ENCODE peak calls at places on chromosomes 4 and X, in nine cellular contexts. One of them, this sample, is unnamed.

GRCh38 chr4:185998791-185999190 is 70.2 kb upstream of the TLR3 start:
- DNase-seq in CD4-positive, CD25-positive, alpha-beta regulatory T cell: no peak
- DNase-seq in esophagus muscularis mucosa: no peak
- DNase-seq in stimulated activated naive CD8-positive, alpha-beta T cell treated with anti-CD3 and anti-CD28 coated beads, Interleukin-15, Interleukin-2, amounts not matched to agents 100 U/mL and 50 U/mL, for 24 hours: no peak
- DNase-seq in central memory CD4-positive, alpha-beta T cell: no peak
- DNase-seq in lung: no peak
- DNase-seq in astrocyte: peak
- DNase-seq in T47D: no peak
- DNase-seq in cardiac muscle cell: no peak
- DNase-seq in this sample: no peak

GRCh38 chr4:148004228-148004813 is 272.4 kb downstream of the ARHGAP10 start:
- DNase-seq in CD4-positive, CD25-positive, alpha-beta regulatory T cell: no peak
- DNase-seq in esophagus muscularis mucosa: no peak
- DNase-seq in stimulated activated naive CD8-positive, alpha-beta T cell treated with anti-CD3 and anti-CD28 coated beads, Interleukin-15, Interleukin-2, amounts not matched to agents 100 U/mL and 50 U/mL, for 24 hours: no peak
- DNase-seq in central memory CD4-positive, alpha-beta T cell: no peak
- DNase-seq in lung: no peak
- DNase-seq in astrocyte: peak
- DNase-seq in T47D: no peak
- DNase-seq in cardiac muscle cell: no peak
- DNase-seq in this sample: no peak

GRCh38 chr4:121574618-121575017 is 122.2 kb downstream of the ANXA5 start:
- DNase-seq in CD4-positive, CD25-positive, alpha-beta regulatory T cell: no peak
- DNase-seq in esophagus muscularis mucosa: no peak
- DNase-seq in stimulated activated naive CD8-positive, alpha-beta T cell treated with anti-CD3 and anti-CD28 coated beads, Interleukin-15, Interleukin-2, amounts not matched to agents 100 U/mL and 50 U/mL, for 24 hours: no peak
- DNase-seq in central memory CD4-positive, alpha-beta T cell: no peak
- DNase-seq in lung: no peak
- DNase-seq in astrocyte: no peak
- DNase-seq in T47D: no peak
- DNase-seq in cardiac muscle cell: no peak
- DNase-seq in this sample: no peak

GRCh38 chr4:41256131-41256739 is 493 bp upstream of the UCHL1 start:
- DNase-seq in CD4-positive, CD25-positive, alpha-beta regulatory T cell: no peak
- DNase-seq in esophagus muscularis mucosa: no peak
- DNase-seq in stimulated activated naive CD8-positive, alpha-beta T cell treated with anti-CD3 and anti-CD28 coated beads, Interleukin-15, Interleukin-2, amounts not matched to agents 100 U/mL and 50 U/mL, for 24 hours: no peak
- DNase-seq in central memory CD4-positive, alpha-beta T cell: no peak
- DNase-seq in lung: no peak
- DNase-seq in astrocyte: peak
- DNase-seq in T47D: no peak
- DNase-seq in cardiac muscle cell: peak
- DNase-seq in this sample: no peak

GRCh38 chr4:24770111-24770584 is 25.2 kb upstream of the SOD3 start:
- DNase-seq in CD4-positive, CD25-positive, alpha-beta regulatory T cell: no peak
- DNase-seq in esophagus muscularis mucosa: peak
- DNase-seq in stimulated activated naive CD8-positive, alpha-beta T cell treated with anti-CD3 and anti-CD28 coated beads, Interleukin-15, Interleukin-2, amounts not matched to agents 100 U/mL and 50 U/mL, for 24 hours: peak
- DNase-seq in central memory CD4-positive, alpha-beta T cell: no peak
- DNase-seq in lung: no peak
- DNase-seq in astrocyte: peak
- DNase-seq in T47D: no peak
- DNase-seq in cardiac muscle cell: peak
- DNase-seq in this sample: peak

GRCh38 chr4:148686449-148686848 is 244.2 kb upstream of the NR3C2 start:
- DNase-seq in CD4-positive, CD25-positive, alpha-beta regulatory T cell: no peak
- DNase-seq in esophagus muscularis mucosa: no peak
- DNase-seq in stimulated activated naive CD8-positive, alpha-beta T cell treated with anti-CD3 and anti-CD28 coated beads, Interleukin-15, Interleukin-2, amounts not matched to agents 100 U/mL and 50 U/mL, for 24 hours: no peak
- DNase-seq in central memory CD4-positive, alpha-beta T cell: no peak
- DNase-seq in lung: no peak
- DNase-seq in astrocyte: no peak
- DNase-seq in T47D: no peak
- DNase-seq in cardiac muscle cell: no peak
- DNase-seq in this sample: no peak

GRCh38 chrX:18674788-18675735 is 3.2 kb upstream of the RS1 start:
- DNase-seq in CD4-positive, CD25-positive, alpha-beta regulatory T cell: peak
- DNase-seq in esophagus muscularis mucosa: peak
- DNase-seq in stimulated activated naive CD8-positive, alpha-beta T cell treated with anti-CD3 and anti-CD28 coated beads, Interleukin-15, Interleukin-2, amounts not matched to agents 100 U/mL and 50 U/mL, for 24 hours: peak
- DNase-seq in central memory CD4-positive, alpha-beta T cell: peak
- DNase-seq in lung: peak
- DNase-seq in astrocyte: peak
- DNase-seq in T47D: peak
- DNase-seq in cardiac muscle cell: peak
- DNase-seq in this sample: peak

GRCh38 chrX:84453351-84454246 is 48.7 kb downstream of the HDX start:
- DNase-seq in CD4-positive, CD25-positive, alpha-beta regulatory T cell: no peak
- DNase-seq in esophagus muscularis mucosa: no peak
- DNase-seq in stimulated activated naive CD8-positive, alpha-beta T cell treated with anti-CD3 and anti-CD28 coated beads, Interleukin-15, Interleukin-2, amounts not matched to agents 100 U/mL and 50 U/mL, for 24 hours: no peak
- DNase-seq in central memory CD4-positive, alpha-beta T cell: no peak
- DNase-seq in lung: no peak
- DNase-seq in astrocyte: no peak
- DNase-seq in T47D: no peak
- DNase-seq in cardiac muscle cell: no peak
- DNase-seq in this sample: no peak

GRCh38 chr4:55358668-55359067 is 12.6 kb downstream of the SRD5A3 start:
- DNase-seq in CD4-positive, CD25-positive, alpha-beta regulatory T cell: no peak
- DNase-seq in esophagus muscularis mucosa: no peak
- DNase-seq in stimulated activated naive CD8-positive, alpha-beta T cell treated with anti-CD3 and anti-CD28 coated beads, Interleukin-15, Interleukin-2, amounts not matched to agents 100 U/mL and 50 U/mL, for 24 hours: no peak
- DNase-seq in central memory CD4-positive, alpha-beta T cell: no peak
- DNase-seq in lung: no peak
- DNase-seq in astrocyte: peak
- DNase-seq in T47D: no peak
- DNase-seq in cardiac muscle cell: no peak
- DNase-seq in this sample: peak

GRCh38 chr4:184769285-184769825 is 35.5 kb upstream of the CENPU start:
- DNase-seq in CD4-positive, CD25-positive, alpha-beta regulatory T cell: no peak
- DNase-seq in esophagus muscularis mucosa: no peak
- DNase-seq in stimulated activated naive CD8-positive, alpha-beta T cell treated with anti-CD3 and anti-CD28 coated beads, Interleukin-15, Interleukin-2, amounts not matched to agents 100 U/mL and 50 U/mL, for 24 hours: no peak
- DNase-seq in central memory CD4-positive, alpha-beta T cell: no peak
- DNase-seq in lung: no peak
- DNase-seq in astrocyte: no peak
- DNase-seq in T47D: no peak
- DNase-seq in cardiac muscle cell: no peak
- DNase-seq in this sample: no peak

GRCh38 chrX:71577682-71578081 is 555 bp upstream of the GCNA start:
- DNase-seq in CD4-positive, CD25-positive, alpha-beta regulatory T cell: no peak
- DNase-seq in esophagus muscularis mucosa: no peak
- DNase-seq in stimulated activated naive CD8-positive, alpha-beta T cell treated with anti-CD3 and anti-CD28 coated beads, Interleukin-15, Interleukin-2, amounts not matched to agents 100 U/mL and 50 U/mL, for 24 hours: no peak
- DNase-seq in central memory CD4-positive, alpha-beta T cell: no peak
- DNase-seq in lung: no peak
- DNase-seq in astrocyte: no peak
- DNase-seq in T47D: no peak
- DNase-seq in cardiac muscle cell: no peak
- DNase-seq in this sample: no peak

GRCh38 chr4:85039526-85039925 is 73.0 kb upstream of the WDFY3 start:
- DNase-seq in CD4-positive, CD25-positive, alpha-beta regulatory T cell: no peak
- DNase-seq in esophagus muscularis mucosa: no peak
- DNase-seq in stimulated activated naive CD8-positive, alpha-beta T cell treated with anti-CD3 and anti-CD28 coated beads, Interleukin-15, Interleukin-2, amounts not matched to agents 100 U/mL and 50 U/mL, for 24 hours: no peak
- DNase-seq in central memory CD4-positive, alpha-beta T cell: no peak
- DNase-seq in lung: no peak
- DNase-seq in astrocyte: peak
- DNase-seq in T47D: no peak
- DNase-seq in cardiac muscle cell: no peak
- DNase-seq in this sample: no peak

GRCh38 chrX:132480581-132481203 is 8.1 kb downstream of the MBNL3 start:
- DNase-seq in CD4-positive, CD25-positive, alpha-beta regulatory T cell: peak
- DNase-seq in esophagus muscularis mucosa: no peak
- DNase-seq in stimulated activated naive CD8-positive, alpha-beta T cell treated with anti-CD3 and anti-CD28 coated beads, Interleukin-15, Interleukin-2, amounts not matched to agents 100 U/mL and 50 U/mL, for 24 hours: peak
- DNase-seq in central memory CD4-positive, alpha-beta T cell: peak
- DNase-seq in lung: peak
- DNase-seq in astrocyte: peak
- DNase-seq in T47D: no peak
- DNase-seq in cardiac muscle cell: peak
- DNase-seq in this sample: peak

GRCh38 chr4:139828966-139829662 is 163.5 kb downstream of the MGST2 start:
- DNase-seq in CD4-positive, CD25-positive, alpha-beta regulatory T cell: no peak
- DNase-seq in esophagus muscularis mucosa: peak
- DNase-seq in stimulated activated naive CD8-positive, alpha-beta T cell treated with anti-CD3 and anti-CD28 coated beads, Interleukin-15, Interleukin-2, amounts not matched to agents 100 U/mL and 50 U/mL, for 24 hours: no peak
- DNase-seq in central memory CD4-positive, alpha-beta T cell: no peak
- DNase-seq in lung: no peak
- DNase-seq in astrocyte: no peak
- DNase-seq in T47D: no peak
- DNase-seq in cardiac muscle cell: no peak
- DNase-seq in this sample: no peak